ENCODE peak calls at places on chromosomes 11 and 22, in eight cellular contexts. One of them, this sample, is unnamed.

GRCh38 chr22:19844423-19845368 is 10.0 kb downstream of the GNB1L start:
- DNase-seq in left ventricle myocardium inferior: peak; percentile 54
- DNase-seq in tibial artery: peak; percentile 79
- DNase-seq in hepatocyte: no peak
- DNase-seq in A549: no peak
- DNase-seq in HL-60: peak; percentile 79
- DNase-seq in upper lobe of right lung: peak; percentile 82
- DNase-seq in ovary: no peak
- DNase-seq in this sample: peak; percentile 59

GRCh38 chr22:45628508-45628907 is 43.1 kb upstream of the ATXN10 start:
- DNase-seq in left ventricle myocardium inferior: no peak
- DNase-seq in tibial artery: no peak
- DNase-seq in hepatocyte: peak; percentile 50
- DNase-seq in A549: no peak
- DNase-seq in HL-60: no peak
- DNase-seq in upper lobe of right lung: peak; percentile 36
- DNase-seq in ovary: no peak
- DNase-seq in this sample: no peak

GRCh38 chr22:50672041-50672440 is 582 bp upstream of the SHANK3 start:
- DNase-seq in left ventricle myocardium inferior: no peak
- DNase-seq in tibial artery: no peak
- DNase-seq in hepatocyte: peak; percentile 4
- DNase-seq in A549: no peak
- DNase-seq in HL-60: no peak
- DNase-seq in upper lobe of right lung: no peak
- DNase-seq in ovary: no peak
- DNase-seq in this sample: no peak

GRCh38 chr11:61892085-61892370 is 683 bp upstream of the FADS3 start:
- DNase-seq in left ventricle myocardium inferior: no peak
- DNase-seq in tibial artery: no peak
- DNase-seq in hepatocyte: no peak
- DNase-seq in A549: no peak
- DNase-seq in HL-60: no peak
- DNase-seq in upper lobe of right lung: no peak
- DNase-seq in ovary: no peak
- DNase-seq in this sample: no peak

GRCh38 chr11:104823638-104824037 is 74.6 kb downstream of the CASP12 start:
- DNase-seq in left ventricle myocardium inferior: no peak
- DNase-seq in tibial artery: no peak
- DNase-seq in hepatocyte: no peak
- DNase-seq in A549: no peak
- DNase-seq in HL-60: no peak
- DNase-seq in upper lobe of right lung: no peak
- DNase-seq in ovary: no peak
- DNase-seq in this sample: no peak

GRCh38 chr11:98056945-98057344 is 963.8 kb upstream of the CNTN5 start:
- DNase-seq in left ventricle myocardium inferior: no peak
- DNase-seq in tibial artery: no peak
- DNase-seq in hepatocyte: peak; percentile 14
- DNase-seq in A549: no peak
- DNase-seq in HL-60: no peak
- DNase-seq in upper lobe of right lung: no peak
- DNase-seq in ovary: no peak
- DNase-seq in this sample: no peak

GRCh38 chr11:110087820-110088534 is 5.2 kb upstream of the ZC3H12C start:
- DNase-seq in left ventricle myocardium inferior: no peak
- DNase-seq in tibial artery: no peak
- DNase-seq in hepatocyte: no peak
- DNase-seq in A549: no peak
- DNase-seq in HL-60: no peak
- DNase-seq in upper lobe of right lung: no peak
- DNase-seq in ovary: no peak
- DNase-seq in this sample: no peak

GRCh38 chr11:10483174-10483573 is 28.1 kb downstream of the AMPD3 start:
- DNase-seq in left ventricle myocardium inferior: no peak
- DNase-seq in tibial artery: no peak
- DNase-seq in hepatocyte: no peak
- DNase-seq in A549: no peak
- DNase-seq in HL-60: no peak
- DNase-seq in upper lobe of right lung: no peak
- DNase-seq in ovary: no peak
- DNase-seq in this sample: no peak

GRCh38 chr11:123135863-123136446 is 59.1 kb downstream of the CLMP start:
- DNase-seq in left ventricle myocardium inferior: no peak
- DNase-seq in tibial artery: no peak
- DNase-seq in hepatocyte: no peak
- DNase-seq in A549: no peak
- DNase-seq in HL-60: no peak
- DNase-seq in upper lobe of right lung: no peak
- DNase-seq in ovary: no peak
- DNase-seq in this sample: no peak

GRCh38 chr22:23113067-23113846 is 28.5 kb downstream of the RSPH14 start:
- DNase-seq in left ventricle myocardium inferior: peak; percentile 29
- DNase-seq in tibial artery: no peak
- DNase-seq in hepatocyte: peak; percentile 41
- DNase-seq in A549: no peak
- DNase-seq in HL-60: no peak
- DNase-seq in upper lobe of right lung: no peak
- DNase-seq in ovary: peak; percentile 88
- DNase-seq in this sample: no peak

GRCh38 chr11:116640641-116641402 is 132.0 kb downstream of the BUD13 start:
- DNase-seq in left ventricle myocardium inferior: no peak
- DNase-seq in tibial artery: no peak
- DNase-seq in hepatocyte: no peak
- DNase-seq in A549: no peak
- DNase-seq in HL-60: no peak
- DNase-seq in upper lobe of right lung: no peak
- DNase-seq in ovary: no peak
- DNase-seq in this sample: no peak

GRCh38 chr11:113048820-113049555 is 87.8 kb downstream of the NCAM1 start:
- DNase-seq in left ventricle myocardium inferior: no peak
- DNase-seq in tibial artery: no peak
- DNase-seq in hepatocyte: no peak
- DNase-seq in A549: no peak
- DNase-seq in HL-60: no peak
- DNase-seq in upper lobe of right lung: no peak
- DNase-seq in ovary: no peak
- DNase-seq in this sample: no peak

GRCh38 chr11:36352919-36353318 is 56.8 kb downstream of the PRR5L start:
- DNase-seq in left ventricle myocardium inferior: no peak
- DNase-seq in tibial artery: no peak
- DNase-seq in hepatocyte: no peak
- DNase-seq in A549: no peak
- DNase-seq in HL-60: no peak
- DNase-seq in upper lobe of right lung: no peak
- DNase-seq in ovary: no peak
- DNase-seq in this sample: no peak

GRCh38 chr22:47967841-47968240 is 1205.4 kb downstream of the TBC1D22A start:
- DNase-seq in left ventricle myocardium inferior: no peak
- DNase-seq in tibial artery: no peak
- DNase-seq in hepatocyte: no peak
- DNase-seq in A549: no peak
- DNase-seq in HL-60: no peak
- DNase-seq in upper lobe of right lung: no peak
- DNase-seq in ovary: no peak
- DNase-seq in this sample: no peak

GRCh38 chr22:17946691-17947367 is 77.5 kb downstream of the MICAL3 start:
- DNase-seq in left ventricle myocardium inferior: no peak
- DNase-seq in tibial artery: no peak
- DNase-seq in hepatocyte: no peak
- DNase-seq in A549: no peak
- DNase-seq in HL-60: no peak
- DNase-seq in upper lobe of right lung: no peak
- DNase-seq in ovary: no peak
- DNase-seq in this sample: no peak

GRCh38 chr22:35606916-35607315 is 10.2 kb downstream of the MB start:
- DNase-seq in left ventricle myocardium inferior: no peak
- DNase-seq in tibial artery: no peak
- DNase-seq in hepatocyte: no peak
- DNase-seq in A549: no peak
- DNase-seq in HL-60: no peak
- DNase-seq in upper lobe of right lung: no peak
- DNase-seq in ovary: no peak
- DNase-seq in this sample: no peak

GRCh38 chr22:35605787-35606492 is 11.2 kb downstream of the MB start:
- DNase-seq in left ventricle myocardium inferior: peak; percentile 69
- DNase-seq in tibial artery: no peak
- DNase-seq in hepatocyte: no peak
- DNase-seq in A549: no peak
- DNase-seq in HL-60: no peak
- DNase-seq in upper lobe of right lung: no peak
- DNase-seq in ovary: peak; percentile 30
- DNase-seq in this sample: peak; percentile 87

GRCh38 chr22:35609261-35609660 is 7.9 kb downstream of the MB start:
- DNase-seq in left ventricle myocardium inferior: no peak
- DNase-seq in tibial artery: no peak
- DNase-seq in hepatocyte: no peak
- DNase-seq in A549: no peak
- DNase-seq in HL-60: no peak
- DNase-seq in upper lobe of right lung: no peak
- DNase-seq in ovary: no peak
- DNase-seq in this sample: no peak

GRCh38 chr22:35609761-35610160 is 7.4 kb downstream of the MB start:
- DNase-seq in left ventricle myocardium inferior: no peak
- DNase-seq in tibial artery: no peak
- DNase-seq in hepatocyte: no peak
- DNase-seq in A549: no peak
- DNase-seq in HL-60: no peak
- DNase-seq in upper lobe of right lung: no peak
- DNase-seq in ovary: no peak
- DNase-seq in this sample: no peak

GRCh38 chr22:35608088-35608487 is 9.0 kb downstream of the MB start:
- DNase-seq in left ventricle myocardium inferior: no peak
- DNase-seq in tibial artery: no peak
- DNase-seq in hepatocyte: no peak
- DNase-seq in A549: no peak
- DNase-seq in HL-60: no peak
- DNase-seq in upper lobe of right lung: no peak
- DNase-seq in ovary: no peak
- DNase-seq in this sample: peak; percentile 89
- H3K4me3 ChIP-seq in left ventricle myocardium inferior: peak overlapping the region; percentile 68
- H3K4me3 ChIP-seq in tibial artery: no peak overlapping the region
- H3K4me3 ChIP-seq in hepatocyte: no peak overlapping the region
- H3K4me3 ChIP-seq in A549: no peak overlapping the region
- H3K4me3 ChIP-seq in HL-60: no peak overlapping the region
- H3K4me3 ChIP-seq in upper lobe of right lung: no peak overlapping the region
- H3K4me3 ChIP-seq in ovary: no peak overlapping the region
- H3K4me3 ChIP-seq in this sample: no peak overlapping the region

GRCh38 chr11:88544656-88545280 is 207.2 kb upstream of the CTSC start:
- DNase-seq in left ventricle myocardium inferior: no peak
- DNase-seq in tibial artery: no peak
- DNase-seq in hepatocyte: no peak
- DNase-seq in A549: no peak
- DNase-seq in HL-60: no peak
- DNase-seq in upper lobe of right lung: no peak
- DNase-seq in ovary: no peak
- DNase-seq in this sample: no peak
- H3K4me3 ChIP-seq in left ventricle myocardium inferior: no peak overlapping the region
- H3K4me3 ChIP-seq in tibial artery: no peak overlapping the region
- H3K4me3 ChIP-seq in hepatocyte: no peak overlapping the region
- H3K4me3 ChIP-seq in A549: no peak overlapping the region
- H3K4me3 ChIP-seq in HL-60: no peak overlapping the region
- H3K4me3 ChIP-seq in upper lobe of right lung: no peak overlapping the region
- H3K4me3 ChIP-seq in ovary: no peak overlapping the region
- H3K4me3 ChIP-seq in this sample: no peak overlapping the region

GRCh38 chr11:38460429-38460828 is 1862.4 kb upstream of the RAG2 start:
- DNase-seq in left ventricle myocardium inferior: no peak
- DNase-seq in tibial artery: no peak
- DNase-seq in hepatocyte: no peak
- DNase-seq in A549: no peak
- DNase-seq in HL-60: no peak
- DNase-seq in upper lobe of right lung: no peak
- DNase-seq in ovary: no peak
- DNase-seq in this sample: no peak
- H3K4me3 ChIP-seq in left ventricle myocardium inferior: no peak overlapping the region
- H3K4me3 ChIP-seq in tibial artery: no peak overlapping the region
- H3K4me3 ChIP-seq in hepatocyte: no peak overlapping the region
- H3K4me3 ChIP-seq in A549: no peak overlapping the region
- H3K4me3 ChIP-seq in HL-60: no peak overlapping the region
- H3K4me3 ChIP-seq in upper lobe of right lung: no peak overlapping the region
- H3K4me3 ChIP-seq in ovary: no peak overlapping the region
- H3K4me3 ChIP-seq in this sample: no peak overlapping the region

GRCh38 chr11:118175600-118176399 is 639 bp downstream of the SCN2B start:
- DNase-seq in left ventricle myocardium inferior: no peak
- DNase-seq in tibial artery: no peak
- DNase-seq in hepatocyte: no peak
- DNase-seq in A549: no peak
- DNase-seq in HL-60: no peak
- DNase-seq in upper lobe of right lung: no peak
- DNase-seq in ovary: no peak
- DNase-seq in this sample: no peak

GRCh38 chr11:118180300-118180703 is 3.9 kb upstream of the SCN2B start:
- DNase-seq in left ventricle myocardium inferior: peak; percentile 85
- DNase-seq in tibial artery: peak; percentile 38
- DNase-seq in hepatocyte: peak; percentile 61
- DNase-seq in A549: peak; percentile 18
- DNase-seq in HL-60: no peak
- DNase-seq in upper lobe of right lung: no peak
- DNase-seq in ovary: peak; percentile 57
- DNase-seq in this sample: peak; percentile 18

GRCh38 chr11:118174006-118174567 is 2.4 kb downstream of the SCN2B start:
- DNase-seq in left ventricle myocardium inferior: no peak
- DNase-seq in tibial artery: no peak
- DNase-seq in hepatocyte: no peak
- DNase-seq in A549: no peak
- DNase-seq in HL-60: no peak
- DNase-seq in upper lobe of right lung: no peak
- DNase-seq in ovary: no peak
- DNase-seq in this sample: no peak

GRCh38 chr11:118175031-118175531 is 1.4 kb downstream of the SCN2B start:
- DNase-seq in left ventricle myocardium inferior: peak; percentile 40
- DNase-seq in tibial artery: no peak
- DNase-seq in hepatocyte: no peak
- DNase-seq in A549: peak; percentile 14
- DNase-seq in HL-60: no peak
- DNase-seq in upper lobe of right lung: no peak
- DNase-seq in ovary: no peak
- DNase-seq in this sample: no peak

DNA sequence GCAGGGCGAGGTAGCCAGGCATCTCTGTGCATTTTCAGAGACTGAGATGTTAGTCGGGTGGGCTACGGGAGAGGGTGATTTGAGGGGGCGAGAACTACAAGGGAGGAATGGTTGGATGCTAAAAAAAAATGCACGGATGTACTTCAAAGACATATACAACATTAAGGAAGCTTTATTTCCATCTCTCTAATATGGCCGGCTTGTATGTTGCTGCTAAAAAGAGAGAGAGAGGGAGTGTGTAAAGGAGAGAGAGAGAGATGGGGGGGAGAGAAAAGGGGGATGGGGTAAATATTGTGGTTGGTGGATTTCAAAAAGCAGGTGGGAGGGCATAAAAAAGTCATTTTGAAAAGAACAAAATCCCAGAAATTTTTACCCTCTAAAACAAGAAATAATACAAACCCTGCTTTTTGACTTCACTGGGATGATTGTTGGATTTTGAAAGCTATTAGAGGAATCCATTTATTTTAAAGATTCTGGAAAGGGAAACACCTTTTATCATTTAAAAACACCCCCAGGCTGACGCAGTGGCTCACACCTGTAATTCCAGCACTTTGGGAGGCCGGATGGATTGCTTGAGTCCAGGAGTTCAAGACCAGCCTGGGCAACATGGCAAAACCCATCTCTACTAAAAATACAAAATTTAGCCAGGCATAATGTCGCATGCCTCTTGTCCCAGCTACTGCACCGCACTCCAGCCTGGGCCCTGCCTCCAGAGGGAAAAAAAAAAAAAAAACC is at the start of gene SCN2B:
- DNase-seq in left ventricle myocardium inferior: no peak
- DNase-seq in tibial artery: no peak
- DNase-seq in hepatocyte: no peak
- DNase-seq in A549: no peak
- DNase-seq in HL-60: no peak
- DNase-seq in upper lobe of right lung: no peak
- DNase-seq in ovary: no peak
- DNase-seq in this sample: no peak
- H3K4me3 ChIP-seq in left ventricle myocardium inferior: peak within 1 kb of the TSS; percentile 69
- H3K4me3 ChIP-seq in tibial artery: no peak within 1 kb of the TSS
- H3K4me3 ChIP-seq in hepatocyte: peak within 1 kb of the TSS; percentile 21
- H3K4me3 ChIP-seq in A549: no peak within 1 kb of the TSS
- H3K4me3 ChIP-seq in HL-60: no peak within 1 kb of the TSS
- H3K4me3 ChIP-seq in upper lobe of right lung: peak within 1 kb of the TSS; percentile 43
- H3K4me3 ChIP-seq in ovary: peak within 1 kb of the TSS; percentile 33
- H3K4me3 ChIP-seq in this sample: peak within 1 kb of the TSS; percentile 46

This sample was measured in gastrocnemius medialis.